ENCODE peak calls at places on chromosomes 13 and 19, in seven cellular contexts. One of them, this sample, is unnamed.

GRCh38 chr13:50309200-50309848 is 294.1 kb downstream of the KCNRG start:
- DNase-seq in mesenchymal stem cell: peak
- DNase-seq in IMR-90: no peak
- DNase-seq in mesendoderm: no peak
- DNase-seq in H1: no peak
- DNase-seq in neuronal stem cell: no peak
- DNase-seq in trophoblast cell: no peak
- DNase-seq in this sample: no peak

GRCh38 chr19:41997121-41997850 is 3.3 kb upstream of the ATP1A3 start:
- DNase-seq in mesenchymal stem cell: peak
- DNase-seq in IMR-90: peak
- DNase-seq in mesendoderm: peak
- DNase-seq in H1: no peak
- DNase-seq in neuronal stem cell: peak
- DNase-seq in trophoblast cell: peak
- DNase-seq in this sample: peak

GRCh38 chr19:4396949-4397783 is 3.2 kb downstream of the SH3GL1 start:
- DNase-seq in mesenchymal stem cell: no peak
- DNase-seq in IMR-90: no peak
- DNase-seq in mesendoderm: no peak
- DNase-seq in H1: no peak
- DNase-seq in neuronal stem cell: no peak
- DNase-seq in trophoblast cell: no peak
- DNase-seq in this sample: no peak

GRCh38 chr19:44847144-44848035 is 1.3 kb downstream of the NECTIN2 start:
- DNase-seq in mesenchymal stem cell: peak
- DNase-seq in IMR-90: peak
- DNase-seq in mesendoderm: peak
- DNase-seq in H1: no peak
- DNase-seq in neuronal stem cell: peak
- DNase-seq in trophoblast cell: peak
- DNase-seq in this sample: peak

GRCh38 chr19:801861-802496 is 4.7 kb downstream of the PTBP1 start:
- DNase-seq in mesenchymal stem cell: no peak
- DNase-seq in IMR-90: peak
- DNase-seq in mesendoderm: no peak
- DNase-seq in H1: no peak
- DNase-seq in neuronal stem cell: no peak
- DNase-seq in trophoblast cell: no peak
- DNase-seq in this sample: peak

GRCh38 chr13:64688893-64689677 is 2541.1 kb downstream of the PCDH9 start:
- DNase-seq in mesenchymal stem cell: peak
- DNase-seq in IMR-90: peak
- DNase-seq in mesendoderm: no peak
- DNase-seq in H1: no peak
- DNase-seq in neuronal stem cell: no peak
- DNase-seq in trophoblast cell: no peak
- DNase-seq in this sample: no peak

GRCh38 chr13:24927810-24928404 is 163.9 kb downstream of the RNF17 start:
- DNase-seq in mesenchymal stem cell: no peak
- DNase-seq in IMR-90: no peak
- DNase-seq in mesendoderm: peak
- DNase-seq in H1: no peak
- DNase-seq in neuronal stem cell: no peak
- DNase-seq in trophoblast cell: no peak
- DNase-seq in this sample: no peak

GRCh38 chr19:29866011-29866410 is 54.2 kb downstream of the CCNE1 start:
- DNase-seq in mesenchymal stem cell: no peak
- DNase-seq in IMR-90: no peak
- DNase-seq in mesendoderm: no peak
- DNase-seq in H1: no peak
- DNase-seq in neuronal stem cell: no peak
- DNase-seq in trophoblast cell: no peak
- DNase-seq in this sample: no peak

GRCh38 chr13:37495046-37495445 is 103.5 kb downstream of the POSTN start:
- DNase-seq in mesenchymal stem cell: no peak
- DNase-seq in IMR-90: peak
- DNase-seq in mesendoderm: no peak
- DNase-seq in H1: no peak
- DNase-seq in neuronal stem cell: no peak
- DNase-seq in trophoblast cell: no peak
- DNase-seq in this sample: no peak

GRCh38 chr19:10211071-10211470 is 16.3 kb upstream of the DNMT1 start:
- DNase-seq in mesenchymal stem cell: no peak
- DNase-seq in IMR-90: no peak
- DNase-seq in mesendoderm: no peak
- DNase-seq in H1: no peak
- DNase-seq in neuronal stem cell: no peak
- DNase-seq in trophoblast cell: no peak
- DNase-seq in this sample: no peak

GRCh38 chr19:7977021-7977722 is 28.3 kb downstream of the ELAVL1 start:
- DNase-seq in mesenchymal stem cell: no peak
- DNase-seq in IMR-90: no peak
- DNase-seq in mesendoderm: no peak
- DNase-seq in H1: no peak
- DNase-seq in neuronal stem cell: no peak
- DNase-seq in trophoblast cell: no peak
- DNase-seq in this sample: no peak

GRCh38 chr19:51020988-51021651 is 1.6 kb upstream of the KLK10 start:
- DNase-seq in mesenchymal stem cell: peak
- DNase-seq in IMR-90: peak
- DNase-seq in mesendoderm: peak
- DNase-seq in H1: no peak
- DNase-seq in neuronal stem cell: peak
- DNase-seq in trophoblast cell: peak
- DNase-seq in this sample: no peak

GRCh38 chr13:38008636-38009035 is 139.1 kb upstream of the TRPC4 start:
- DNase-seq in mesenchymal stem cell: peak
- DNase-seq in IMR-90: no peak
- DNase-seq in mesendoderm: no peak
- DNase-seq in H1: no peak
- DNase-seq in neuronal stem cell: no peak
- DNase-seq in trophoblast cell: no peak
- DNase-seq in this sample: no peak

DNA sequence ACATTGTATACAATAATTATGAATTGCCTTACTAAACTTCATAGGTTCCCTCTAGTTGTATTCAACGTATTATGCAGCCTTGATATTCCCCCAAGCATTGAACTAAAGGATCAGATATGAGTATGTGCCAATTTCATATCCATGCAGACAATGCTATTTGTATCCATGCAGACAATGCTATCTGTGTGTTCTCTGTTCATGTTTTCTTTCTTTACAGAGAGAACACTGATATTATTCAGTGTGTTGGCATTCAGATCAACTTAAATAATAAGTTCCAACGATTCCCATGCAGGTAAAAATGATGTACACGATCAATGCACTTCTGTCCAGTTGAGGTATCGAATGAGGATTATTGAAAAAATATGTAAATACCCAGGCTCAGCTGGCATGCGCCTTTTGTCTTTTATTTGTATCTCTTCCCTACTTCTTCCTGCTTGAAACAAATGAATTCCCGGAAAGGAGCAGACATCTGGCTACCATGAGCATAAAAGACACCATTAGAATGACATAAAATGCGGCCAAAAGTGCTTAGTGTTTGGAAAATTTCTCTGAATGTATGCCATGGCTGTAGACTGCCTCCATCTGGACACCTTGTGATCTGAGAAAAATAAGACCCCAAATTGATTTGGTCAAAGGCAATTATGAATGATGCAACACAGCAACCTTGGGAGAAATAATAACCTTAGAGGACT is 731.5 kb downstream of the SLITRK1 start:
- DNase-seq in mesenchymal stem cell: no peak
- DNase-seq in IMR-90: no peak
- DNase-seq in mesendoderm: no peak
- DNase-seq in H1: no peak
- DNase-seq in neuronal stem cell: no peak
- DNase-seq in trophoblast cell: no peak
- DNase-seq in this sample: no peak
- H3K18ac ChIP-seq in mesenchymal stem cell: no peak
- H3K18ac ChIP-seq in IMR-90: no peak
- H3K18ac ChIP-seq in mesendoderm: no peak
- H3K18ac ChIP-seq in H1: no peak
- H3K18ac ChIP-seq in neuronal stem cell: no peak
- H3K18ac ChIP-seq in trophoblast cell: no peak
- H3K18ac ChIP-seq in this sample: no peak

DNA sequence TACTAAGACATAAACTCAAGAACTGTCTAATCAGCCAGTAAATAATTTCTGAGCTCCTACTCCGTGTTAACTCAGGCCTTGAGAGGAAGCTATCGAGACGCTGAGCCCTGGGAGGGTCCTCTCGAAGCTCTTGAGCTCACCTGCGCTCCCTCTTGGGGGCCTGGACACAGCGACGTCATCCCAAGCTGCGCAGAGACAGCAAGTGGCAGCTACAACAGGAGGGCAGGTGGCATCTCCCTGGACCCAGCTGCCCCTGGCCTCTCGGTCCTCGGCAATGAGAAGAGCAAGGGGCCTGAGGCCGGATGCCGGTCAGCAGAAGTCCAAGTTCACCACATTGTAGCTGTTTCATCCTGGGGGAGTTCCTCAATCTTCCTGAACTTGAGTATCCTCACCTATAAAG is 30.5 kb upstream of the TUBGCP3 start:
- DNase-seq in mesenchymal stem cell: no peak
- DNase-seq in IMR-90: no peak
- DNase-seq in mesendoderm: no peak
- DNase-seq in H1: no peak
- DNase-seq in neuronal stem cell: no peak
- DNase-seq in trophoblast cell: no peak
- DNase-seq in this sample: no peak
- H2BK5ac ChIP-seq in mesenchymal stem cell: no peak
- H2BK5ac ChIP-seq in IMR-90: no peak
- H2BK5ac ChIP-seq in mesendoderm: no peak
- H2BK5ac ChIP-seq in H1: no peak
- H2BK5ac ChIP-seq in neuronal stem cell: no peak
- H2BK5ac ChIP-seq in trophoblast cell: no peak
- H2BK5ac ChIP-seq in this sample: no peak

GRCh38 chr13:53683146-53683545 is 654.5 kb downstream of the OLFM4 start:
- DNase-seq in mesenchymal stem cell: no peak
- DNase-seq in IMR-90: no peak
- DNase-seq in mesendoderm: no peak
- DNase-seq in H1: no peak
- DNase-seq in neuronal stem cell: no peak
- DNase-seq in trophoblast cell: no peak
- DNase-seq in this sample: no peak
- H3K18ac ChIP-seq in mesenchymal stem cell: no peak
- H3K18ac ChIP-seq in IMR-90: no peak
- H3K18ac ChIP-seq in mesendoderm: no peak
- H3K18ac ChIP-seq in H1: no peak
- H3K18ac ChIP-seq in neuronal stem cell: no peak
- H3K18ac ChIP-seq in trophoblast cell: no peak
- H3K18ac ChIP-seq in this sample: no peak

GRCh38 chr19:35229601-35230000 is 1.1 kb upstream of the FAM187B start:
- DNase-seq in mesenchymal stem cell: no peak
- DNase-seq in IMR-90: no peak
- DNase-seq in mesendoderm: no peak
- DNase-seq in H1: no peak
- DNase-seq in neuronal stem cell: no peak
- DNase-seq in trophoblast cell: no peak
- DNase-seq in this sample: no peak
- H2BK5ac ChIP-seq in mesenchymal stem cell: no peak
- H2BK5ac ChIP-seq in IMR-90: no peak
- H2BK5ac ChIP-seq in mesendoderm: no peak
- H2BK5ac ChIP-seq in H1: no peak
- H2BK5ac ChIP-seq in neuronal stem cell: no peak
- H2BK5ac ChIP-seq in trophoblast cell: no peak
- H2BK5ac ChIP-seq in this sample: no peak

DNA sequence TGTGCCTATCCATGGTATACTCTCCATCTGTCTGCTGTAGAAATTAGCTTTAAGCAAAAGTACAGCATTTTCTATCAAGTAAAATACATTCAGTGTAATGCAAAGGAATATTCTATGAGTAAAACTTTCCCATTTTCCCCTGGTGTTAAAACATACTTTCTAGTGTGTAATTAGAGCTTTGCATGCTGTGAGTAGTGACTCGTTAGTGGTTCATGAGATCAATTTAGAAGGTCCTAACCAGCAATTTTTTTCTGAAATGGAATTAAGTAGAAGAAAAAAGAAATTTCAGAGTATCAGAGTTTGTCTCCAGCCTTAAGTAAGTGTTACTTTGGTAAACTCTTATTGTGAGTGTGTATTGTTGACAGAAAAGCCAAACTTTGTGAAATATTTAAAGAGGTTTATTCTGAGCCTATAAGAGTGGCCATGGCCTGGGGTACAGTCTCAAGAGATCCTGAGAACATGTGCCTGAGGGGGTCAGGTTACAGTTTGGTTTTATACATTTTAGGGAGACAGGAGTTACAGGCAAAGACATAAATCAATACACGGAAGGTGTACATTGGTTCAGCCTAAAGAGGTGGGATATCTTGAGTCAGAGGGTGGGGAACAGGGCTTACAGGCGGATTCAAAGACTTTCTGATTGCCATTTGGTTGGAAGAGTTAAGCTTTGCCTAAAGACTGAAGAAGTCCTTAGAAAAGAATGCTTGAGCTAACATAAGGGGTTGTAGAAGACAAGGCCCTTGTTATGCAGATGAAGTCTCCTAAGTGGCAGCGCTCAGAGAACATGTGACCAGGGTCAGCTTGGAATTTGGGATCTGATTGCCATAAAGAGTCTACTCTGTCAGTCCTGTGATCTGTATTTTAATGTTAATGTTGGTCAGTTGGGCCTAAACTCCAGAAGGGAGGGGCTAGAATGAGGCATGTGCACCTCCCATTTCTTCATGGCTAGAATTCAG is 25.5 kb downstream of the FAM187B start:
- DNase-seq in mesenchymal stem cell: no peak
- DNase-seq in IMR-90: no peak
- DNase-seq in mesendoderm: peak
- DNase-seq in H1: peak
- DNase-seq in neuronal stem cell: no peak
- DNase-seq in trophoblast cell: no peak
- DNase-seq in this sample: peak
- H3K18ac ChIP-seq in mesenchymal stem cell: no peak
- H3K18ac ChIP-seq in IMR-90: no peak
- H3K18ac ChIP-seq in mesendoderm: no peak
- H3K18ac ChIP-seq in H1: peak
- H3K18ac ChIP-seq in neuronal stem cell: no peak
- H3K18ac ChIP-seq in trophoblast cell: no peak
- H3K18ac ChIP-seq in this sample: peak

GRCh38 chr13:67506407-67506806 is 276.3 kb upstream of the PCDH9 start:
- DNase-seq in mesenchymal stem cell: no peak
- DNase-seq in IMR-90: no peak
- DNase-seq in mesendoderm: no peak
- DNase-seq in H1: no peak
- DNase-seq in neuronal stem cell: no peak
- DNase-seq in trophoblast cell: no peak
- DNase-seq in this sample: no peak
- H2BK5ac ChIP-seq in mesenchymal stem cell: no peak
- H2BK5ac ChIP-seq in IMR-90: no peak
- H2BK5ac ChIP-seq in mesendoderm: no peak
- H2BK5ac ChIP-seq in H1: no peak
- H2BK5ac ChIP-seq in neuronal stem cell: no peak
- H2BK5ac ChIP-seq in trophoblast cell: no peak
- H2BK5ac ChIP-seq in this sample: no peak

GRCh38 chr13:79398915-79399314 is 7.1 kb downstream of the RBM26 start:
- DNase-seq in mesenchymal stem cell: no peak
- DNase-seq in IMR-90: peak
- DNase-seq in mesendoderm: no peak
- DNase-seq in H1: no peak
- DNase-seq in neuronal stem cell: no peak
- DNase-seq in trophoblast cell: no peak
- DNase-seq in this sample: no peak
- H3K18ac ChIP-seq in mesenchymal stem cell: no peak
- H3K18ac ChIP-seq in IMR-90: no peak
- H3K18ac ChIP-seq in mesendoderm: no peak
- H3K18ac ChIP-seq in H1: no peak
- H3K18ac ChIP-seq in neuronal stem cell: no peak
- H3K18ac ChIP-seq in trophoblast cell: no peak
- H3K18ac ChIP-seq in this sample: no peak

GRCh38 chr13:110636053-110636475 is 20.7 kb downstream of the NAXD start:
- DNase-seq in mesenchymal stem cell: no peak
- DNase-seq in IMR-90: no peak
- DNase-seq in mesendoderm: no peak
- DNase-seq in H1: no peak
- DNase-seq in neuronal stem cell: no peak
- DNase-seq in trophoblast cell: no peak
- DNase-seq in this sample: no peak
- H2BK5ac ChIP-seq in mesenchymal stem cell: no peak
- H2BK5ac ChIP-seq in IMR-90: no peak
- H2BK5ac ChIP-seq in mesendoderm: no peak
- H2BK5ac ChIP-seq in H1: no peak
- H2BK5ac ChIP-seq in neuronal stem cell: no peak
- H2BK5ac ChIP-seq in trophoblast cell: no peak
- H2BK5ac ChIP-seq in this sample: no peak

This sample was measured in H9.